ENCODE peak calls at places on chromosomes 3 and 15, in eight cellular contexts. Y is A549, F is progenitor cell of endocrine pancreas, B is cardiac muscle cell, V is NB4, Q is endothelial cell of umbilical vein, X is left ventricle myocardium inferior, N is thoracic aorta. L is an unnamed sample.

GRCh38 chr15:28998511-28998910 is 112.7 kb downstream of the APBA2 start:
- DNase-seq in Y (no peak), F (no peak), B (no peak), V (no peak), Q (no peak), X (no peak), N (no peak), L (no peak)

GRCh38 chr15:69193948-69194827 is 33.8 kb downstream of the GLCE start:
- DNase-seq in Y (no peak), F (no peak), B (peak), V (no peak), Q (peak), X (no peak), N (no peak), L (no peak)

GRCh38 chr3:97793415-97794019 is 28.3 kb upstream of the CRYBG3 start:
- DNase-seq in Y (peak), F (no peak), B (peak), V (peak), Q (peak), X (no peak), N (no peak), L (no peak)

GRCh38 chr3:143307613-143308183 is 188.1 kb downstream of the CHST2 start:
- DNase-seq in Y (peak), F (no peak), B (no peak), V (no peak), Q (peak), X (no peak), N (no peak), L (no peak)

GRCh38 chr3:11600501-11601282 is 43.0 kb downstream of the VGLL4 start:
- DNase-seq in Y (peak), F (no peak), B (peak), V (no peak), Q (peak), X (peak), N (peak), L (no peak)

GRCh38 chr15:48307586-48307985 is 23.6 kb upstream of the DUT start:
- DNase-seq in Y (no peak), F (no peak), B (no peak), V (no peak), Q (no peak), X (no peak), N (no peak), L (no peak)

GRCh38 chr15:96276438-96277210 is 53.9 kb upstream of the NR2F2 start:
- DNase-seq in Y (no peak), F (no peak), B (no peak), V (no peak), Q (peak), X (no peak), N (no peak), L (no peak)

GRCh38 chr3:175149675-175150074 is 290.5 kb downstream of the NAALADL2 start:
- DNase-seq in Y (no peak), F (no peak), B (peak), V (no peak), Q (no peak), X (no peak), N (no peak), L (no peak)

GRCh38 chr3:28198161-28198560 is 43.3 kb upstream of the CMC1 start:
- DNase-seq in Y (no peak), F (no peak), B (no peak), V (no peak), Q (no peak), X (no peak), N (no peak), L (no peak)

GRCh38 chr3:149535395-149535685 is 60.8 kb downstream of the TM4SF4 start:
- DNase-seq in Y (no peak), F (no peak), B (no peak), V (no peak), Q (no peak), X (no peak), N (no peak), L (no peak)

GRCh38 chr3:23246651-23247050 is 43.5 kb downstream of the UBE2E2 start:
- DNase-seq in Y (no peak), F (no peak), B (no peak), V (no peak), Q (no peak), X (no peak), N (no peak), L (no peak)

GRCh38 chr15:56994280-56994679 is 75.8 kb downstream of the TCF12 start:
- DNase-seq in Y (no peak), F (no peak), B (no peak), V (no peak), Q (no peak), X (no peak), N (no peak), L (no peak)

GRCh38 chr3:106913966-106914365 is 463.3 kb upstream of the CCDC54 start:
- DNase-seq in Y (no peak), F (no peak), B (no peak), V (no peak), Q (no peak), X (no peak), N (no peak), L (no peak)

GRCh38 chr15:82950746-82951370 is 1.7 kb downstream of the HOMER2 start:
- DNase-seq in Y (no peak), F (no peak), B (no peak), V (no peak), Q (no peak), X (no peak), N (no peak), L (no peak)

GRCh38 chr3:141487419-141488345 is 855 bp downstream of the RASA2 start:
- DNase-seq in Y (peak), F (peak), B (peak), V (peak), Q (peak), X (peak), N (no peak), L (peak)

GRCh38 chr15:65651831-65652749 is 30.4 kb downstream of the SLC24A1 start:
- DNase-seq in Y (no peak), F (no peak), B (peak), V (no peak), Q (no peak), X (no peak), N (no peak), L (no peak)

GRCh38 chr15:68672781-68673205 is 94.0 kb downstream of the CORO2B start:
- DNase-seq in Y (peak), F (no peak), B (peak), V (peak), Q (no peak), X (no peak), N (no peak), L (no peak)

GRCh38 chr3:13705051-13705450 is 156.1 kb downstream of the FBLN2 start:
- DNase-seq in Y (no peak), F (no peak), B (no peak), V (no peak), Q (no peak), X (peak), N (no peak), L (no peak)

GRCh38 chr15:43469867-43470266 is 23.1 kb downstream of the TP53BP1 start:
- DNase-seq in Y (no peak), F (no peak), B (no peak), V (peak), Q (no peak), X (no peak), N (no peak), L (no peak)

GRCh38 chr3:80307844-80308243 is 540.0 kb upstream of the ROBO1 start:
- DNase-seq in Y (no peak), F (no peak), B (no peak), V (no peak), Q (no peak), X (no peak), N (no peak), L (no peak)

GRCh38 chr3:171971919-171972526 is 67.4 kb upstream of the FNDC3B start:
- DNase-seq in Y (no peak), F (no peak), B (no peak), V (no peak), Q (no peak), X (no peak), N (no peak), L (no peak)

GRCh38 chr3:126654571-126655393 is at the start of gene TXNRD3:
- DNase-seq in Y (peak), F (peak), B (peak), V (peak), Q (peak), X (peak), N (no peak), L (peak)

GRCh38 chr3:142275856-142276255 is 50.5 kb upstream of the GK5 start:
- DNase-seq in Y (no peak), F (no peak), B (no peak), V (peak), Q (no peak), X (no peak), N (no peak), L (no peak)

GRCh38 chr3:13203398-13204176 is 130.4 kb upstream of the IQSEC1 start:
- DNase-seq in Y (no peak), F (no peak), B (no peak), V (no peak), Q (no peak), X (no peak), N (no peak), L (no peak)

GRCh38 chr15:52097176-52097575 is 15.4 kb downstream of the BCL2L10 start:
- DNase-seq in Y (no peak), F (no peak), B (no peak), V (no peak), Q (peak), X (no peak), N (no peak), L (no peak)

GRCh38 chr15:63939531-63940130 is 105.9 kb upstream of the HERC1 start:
- DNase-seq in Y (no peak), F (no peak), B (no peak), V (no peak), Q (peak), X (peak), N (no peak), L (no peak)

GRCh38 chr3:151976211-151977050 is 103.0 kb downstream of the SUCNR1 start:
- DNase-seq in Y (peak), F (no peak), B (no peak), V (peak), Q (peak), X (no peak), N (peak), L (no peak)

GRCh38 chr3:168186293-168186983 is 90.7 kb upstream of the GOLIM4 start:
- DNase-seq in Y (no peak), F (no peak), B (no peak), V (no peak), Q (no peak), X (no peak), N (no peak), L (no peak)

GRCh38 chr3:168187233-168187632 is 91.5 kb upstream of the GOLIM4 start:
- DNase-seq in Y (no peak), F (no peak), B (no peak), V (no peak), Q (no peak), X (no peak), N (no peak), L (no peak)

GRCh38 chr3:168183774-168184173 is 88.0 kb upstream of the GOLIM4 start:
- DNase-seq in Y (no peak), F (no peak), B (no peak), V (no peak), Q (no peak), X (no peak), N (no peak), L (no peak)
- TF ChIP-seq CTCF in Y (no peak), F (no peak), B (no peak), V (no peak), Q (no peak), X (no peak), N (no peak), L (no peak)

DNA sequence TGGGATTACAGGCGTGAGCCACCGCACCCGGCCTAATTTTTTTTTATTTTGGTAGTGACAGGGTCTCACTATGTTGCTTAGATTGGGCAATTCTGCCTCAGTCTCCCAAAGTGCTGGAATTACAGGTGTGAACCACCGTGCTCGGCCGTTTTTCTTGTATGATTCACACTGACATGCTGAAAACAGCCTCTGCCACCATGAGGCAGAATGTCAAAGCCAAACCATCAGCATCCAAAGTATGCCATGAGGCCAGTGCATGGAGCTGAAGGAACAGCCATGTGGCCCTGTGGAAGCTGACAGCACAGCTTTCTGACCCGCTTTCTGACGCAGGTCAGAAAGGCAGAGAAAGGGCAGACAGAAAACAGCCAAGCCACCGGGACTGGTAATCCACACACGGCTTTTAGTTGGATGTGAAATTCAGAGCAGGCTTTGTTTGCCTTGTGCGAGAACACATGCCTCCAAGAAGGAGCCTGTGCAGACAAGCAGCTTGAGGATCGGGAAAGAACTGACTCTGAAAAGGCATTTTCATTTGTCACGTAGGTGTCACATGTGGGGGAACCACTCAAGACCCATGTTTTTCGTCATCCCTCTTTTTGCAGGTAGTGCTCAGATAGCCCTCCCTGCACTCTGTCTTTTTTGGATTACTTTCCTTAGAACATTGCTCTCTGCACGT is 25.1 kb downstream of the XYLB start:
- DNase-seq in Y (no peak), F (no peak), B (no peak), V (no peak), Q (no peak), X (no peak), N (no peak), L (no peak)
- TF ChIP-seq CTCF in Y (no peak), F (no peak), B (no peak), V (no peak), Q (no peak), X (no peak), N (no peak), L (no peak)

GRCh38 chr3:122921791-122922651 is 105.5 kb downstream of the SEMA5B start:
- DNase-seq in Y (peak), F (peak), B (peak), V (peak), Q (no peak), X (no peak), N (no peak), L (peak)
- TF ChIP-seq CTCF in Y (no peak), F (peak), B (no peak), V (no peak), Q (peak), X (no peak), N (no peak), L (no peak)

GRCh38 chr3:44065741-44066140 is 175.9 kb upstream of the TOPAZ1 start:
- DNase-seq in Y (no peak), F (no peak), B (peak), V (no peak), Q (no peak), X (no peak), N (no peak), L (no peak)
- TF ChIP-seq CTCF in Y (no peak), F (peak), B (no peak), V (no peak), Q (no peak), X (no peak), N (peak), L (no peak)

GRCh38 chr15:36067483-36068274 is 511.7 kb upstream of the CDIN1 start:
- DNase-seq in Y (no peak), F (no peak), B (no peak), V (no peak), Q (no peak), X (no peak), N (no peak), L (no peak)

GRCh38 chr15:36062357-36062756 is 516.4 kb upstream of the DPH6 start:
- DNase-seq in Y (no peak), F (no peak), B (peak), V (no peak), Q (no peak), X (no peak), N (no peak), L (no peak)

DNA sequence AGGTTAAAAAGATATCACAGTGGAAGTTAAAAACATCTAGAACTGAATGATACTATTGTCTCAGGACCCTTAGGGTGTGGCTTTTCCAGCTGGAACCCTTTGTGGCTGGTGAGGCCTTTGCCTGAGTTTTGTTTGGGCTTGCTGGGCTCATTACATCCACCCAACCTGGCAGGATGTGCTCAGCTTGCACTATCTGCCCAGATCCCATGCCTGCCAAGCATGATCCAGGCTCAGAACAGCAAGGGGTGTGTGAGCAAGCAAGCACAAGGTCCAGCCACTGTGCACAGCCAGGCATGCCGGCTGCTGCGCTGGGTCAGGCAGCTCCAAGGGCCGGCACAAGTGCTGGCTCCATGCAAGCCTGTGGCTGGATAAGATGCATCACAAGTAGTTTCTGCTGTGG is 512.7 kb upstream of the CDIN1 start:
- DNase-seq in Y (no peak), F (no peak), B (no peak), V (no peak), Q (no peak), X (no peak), N (no peak), L (no peak)
- TF ChIP-seq CTCF in Y (no peak), F (no peak), B (no peak), V (no peak), Q (no peak), X (no peak), N (no peak), L (no peak)

GRCh38 chr3:10238330-10238995 is 9.8 kb upstream of the TATDN2 start:
- DNase-seq in Y (no peak), F (no peak), B (no peak), V (peak), Q (no peak), X (no peak), N (no peak), L (no peak)
- TF ChIP-seq CTCF in Y (no peak), F (no peak), B (no peak), V (no peak), Q (no peak), X (no peak), N (no peak), L (no peak)

GRCh38 chr15:98548172-98548971 is 100.0 kb upstream of the IGF1R start:
- DNase-seq in Y (peak), F (peak), B (peak), V (peak), Q (peak), X (peak), N (peak), L (peak)
- TF ChIP-seq CTCF in Y (peak), F (no peak), B (peak), V (no peak), Q (no peak), X (peak), N (peak), L (no peak)

DNA sequence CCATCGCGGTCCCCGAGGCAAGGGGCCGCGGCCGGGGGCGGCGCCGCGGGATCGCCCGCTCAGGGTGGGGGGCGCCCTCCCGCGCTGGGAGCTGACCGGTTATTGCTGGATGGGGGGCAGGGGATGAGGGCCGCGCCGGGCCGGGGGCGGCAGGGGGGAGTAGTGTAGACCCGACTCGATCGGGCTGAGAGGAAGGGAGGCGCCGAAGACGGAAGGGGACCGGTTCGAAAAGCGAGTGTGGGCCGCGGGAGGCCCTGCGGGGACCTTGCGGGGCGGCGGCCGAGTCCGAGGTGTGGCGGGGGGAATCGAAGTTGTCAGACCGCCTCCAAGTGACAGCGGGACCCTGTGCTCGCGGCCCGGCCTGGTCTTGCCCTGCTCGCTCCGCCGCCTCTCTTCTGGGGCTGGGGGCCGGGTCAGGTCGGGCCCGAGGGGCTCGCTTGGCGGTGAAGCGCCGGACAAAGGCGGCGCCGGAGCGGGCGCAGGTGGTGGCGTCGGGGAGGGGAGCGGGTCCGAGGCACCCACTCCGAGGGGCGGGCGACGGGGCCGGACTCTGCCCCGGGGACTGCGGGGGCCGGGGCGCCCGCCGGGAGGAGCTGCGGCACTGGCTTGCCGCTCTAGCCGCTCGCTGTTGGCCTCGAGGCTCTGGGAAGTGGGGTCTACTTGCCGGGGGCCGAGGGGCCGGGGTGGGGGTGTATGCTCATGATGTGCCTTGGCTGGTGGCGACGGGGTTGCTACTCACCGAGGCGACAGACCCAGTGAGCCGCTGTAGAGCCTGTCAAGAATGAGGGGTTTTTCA is 1.2 kb downstream of the BAHD1 start:
- DNase-seq in Y (no peak), F (peak), B (peak), V (peak), Q (peak), X (no peak), N (no peak), L (peak)
- TF ChIP-seq CTCF in Y (no peak), F (peak), B (no peak), V (no peak), Q (no peak), X (peak), N (no peak), L (no peak)

L was measured in activated B cell treated with CpG ODN at 0.5 μM for 24 hours.